ENCODE peak calls at places on chromosomes 11 and 22, in five cellular contexts. J is H1, Q is GM12878, P is HepG2, L is NT2/D1. E is an unnamed sample.

GRCh38 chr11:117020287-117020686 is 77.9 kb downstream of the SIK3 start:
- DNase-seq in L (no peak), Q (peak), P (no peak), J (no peak), E (no peak)

GRCh38 chr11:103923473-103923931 is 112.9 kb upstream of the DDI1 start:
- DNase-seq in P (peak), Q (no peak), J (no peak), L (peak), E (no peak)

GRCh38 chr22:46180370-46181137 is 30.2 kb downstream of the PPARA start:
- DNase-seq in L (no peak), J (no peak), P (no peak), Q (no peak), E (no peak)

GRCh38 chr11:62614275-62614674 is 1.2 kb downstream of the ROM1 start:
- DNase-seq in Q (no peak), J (no peak), L (no peak), P (peak), E (no peak)

GRCh38 chr11:60916669-60917206 is 2.8 kb downstream of the TMEM109 start:
- DNase-seq in Q (no peak), L (no peak), P (no peak), J (no peak), E (no peak)

GRCh38 chr11:75562836-75563484 is 907 bp downstream of the SERPINH1 start:
- DNase-seq in J (no peak), Q (no peak), P (no peak), L (peak), E (no peak)

GRCh38 chr11:78532991-78533861 is 41.4 kb downstream of the NARS2 start:
- DNase-seq in L (no peak), J (no peak), P (no peak), Q (peak), E (no peak)

GRCh38 chr11:77191823-77192495 is 63.9 kb downstream of the MYO7A start:
- DNase-seq in P (peak), Q (no peak), J (peak), L (peak), E (peak)

GRCh38 chr11:96964661-96965060 is 574.8 kb downstream of the JRKL start:
- DNase-seq in Q (no peak), L (no peak), J (no peak), P (peak), E (no peak)

GRCh38 chr11:78802058-78802633 is 227.5 kb upstream of the NARS2 start:
- DNase-seq in P (no peak), J (no peak), Q (no peak), L (no peak), E (no peak)

GRCh38 chr11:118939948-118940598 is 14.3 kb upstream of the BCL9L start:
- DNase-seq in J (no peak), P (no peak), Q (no peak), L (no peak), E (no peak)

GRCh38 chr11:76209956-76210885 is 3.9 kb upstream of the WNT11 start:
- DNase-seq in J (no peak), Q (no peak), L (no peak), P (no peak), E (peak)

GRCh38 chr11:30281476-30282288 is 41.2 kb upstream of the ARL14EP start:
- DNase-seq in J (no peak), P (no peak), Q (no peak), L (no peak), E (no peak)

GRCh38 chr11:81005595-81005994 is 1564.8 kb upstream of the TENM4 start:
- DNase-seq in P (no peak), Q (no peak), L (no peak), J (no peak), E (no peak)

GRCh38 chr11:67504023-67504949 is 877 bp downstream of the PITPNM1 start:
- DNase-seq in J (no peak), L (no peak), P (no peak), Q (no peak), E (peak)

GRCh38 chr11:131928992-131929391 is 558.6 kb downstream of the NTM start:
- DNase-seq in L (no peak), Q (no peak), P (no peak), J (no peak), E (no peak)

GRCh38 chr11:114166897-114167323 is 107.4 kb downstream of the ZBTB16 start:
- DNase-seq in P (no peak), J (no peak), Q (no peak), L (no peak), E (no peak)

GRCh38 chr11:130553306-130553705 is 104.9 kb downstream of the ADAMTS15 start:
- DNase-seq in L (no peak), J (no peak), Q (no peak), P (no peak), E (no peak)

GRCh38 chr11:119263352-119263940 is 53.5 kb downstream of the MCAM start:
- DNase-seq in J (no peak), L (no peak), Q (no peak), P (no peak), E (no peak)

GRCh38 chr11:43789700-43790443 is 90.8 kb upstream of the ALKBH3 start:
- DNase-seq in L (no peak), Q (no peak), J (no peak), P (no peak), E (no peak)

GRCh38 chr11:134014502-134014901 is 54.4 kb upstream of the JAM3 start:
- DNase-seq in P (no peak), L (no peak), J (no peak), Q (no peak), E (peak)

DNA sequence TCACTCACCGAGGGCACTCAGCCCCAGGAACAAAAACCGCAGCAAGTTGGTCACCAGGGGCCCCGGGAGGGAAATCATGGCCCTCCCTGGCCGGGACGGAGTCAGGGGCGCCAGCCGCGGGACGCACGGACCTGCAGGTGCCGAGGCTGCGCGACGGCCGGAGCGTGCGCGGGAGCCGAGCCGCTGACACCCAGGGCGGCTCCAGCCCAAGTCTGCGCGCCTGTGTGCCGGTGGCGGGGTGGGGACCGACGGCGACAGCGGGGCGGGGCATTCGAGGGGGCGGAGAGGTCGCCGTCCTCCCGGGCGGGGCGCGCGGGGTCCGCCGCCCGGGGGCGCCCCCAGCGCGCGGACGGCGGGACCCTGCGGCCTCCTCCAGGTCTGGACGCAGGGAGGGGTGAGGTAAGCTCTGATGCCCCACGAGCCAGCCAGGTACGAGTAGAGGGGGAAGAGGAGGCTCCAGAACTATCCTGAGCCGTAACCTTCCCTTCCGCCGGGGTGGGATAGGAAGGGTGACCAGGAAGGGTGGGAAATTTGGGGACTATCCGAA is at the start of gene ESAM:
- DNase-seq in Q (no peak), P (no peak), J (no peak), L (no peak), E (peak)
- TF ChIP-seq SUZ12 in Q (no peak), P (no peak), J (peak), L (no peak), E (no peak)

DNA sequence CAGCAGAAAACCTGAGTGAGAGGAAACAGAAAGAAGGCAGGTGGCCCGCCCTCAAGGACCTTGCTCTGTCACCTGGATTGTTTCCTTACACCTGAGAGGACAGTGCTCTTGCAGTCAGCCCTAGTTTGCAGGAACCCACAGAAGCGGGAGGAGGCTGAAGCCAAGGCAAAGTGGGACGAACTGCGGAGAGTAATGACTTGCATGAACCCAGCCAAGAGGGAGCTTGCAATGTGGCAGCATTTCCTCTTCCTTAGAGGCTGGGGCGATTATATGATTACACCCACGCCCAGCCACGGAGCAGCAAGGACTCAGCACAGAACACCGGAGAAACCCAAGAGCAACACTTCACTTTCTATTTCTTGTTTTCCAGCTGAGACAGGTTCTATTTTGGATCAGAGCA is 102.6 kb downstream of the SPON1 start:
- DNase-seq in Q (no peak), L (no peak), P (no peak), J (no peak), E (no peak)
- TF ChIP-seq SUZ12 in Q (no peak), L (no peak), P (no peak), J (no peak), E (no peak)

GRCh38 chr11:106708348-106708747 is 309.9 kb downstream of the GUCY1A2 start:
- DNase-seq in Q (no peak), L (no peak), P (no peak), J (peak), E (no peak)

DNA sequence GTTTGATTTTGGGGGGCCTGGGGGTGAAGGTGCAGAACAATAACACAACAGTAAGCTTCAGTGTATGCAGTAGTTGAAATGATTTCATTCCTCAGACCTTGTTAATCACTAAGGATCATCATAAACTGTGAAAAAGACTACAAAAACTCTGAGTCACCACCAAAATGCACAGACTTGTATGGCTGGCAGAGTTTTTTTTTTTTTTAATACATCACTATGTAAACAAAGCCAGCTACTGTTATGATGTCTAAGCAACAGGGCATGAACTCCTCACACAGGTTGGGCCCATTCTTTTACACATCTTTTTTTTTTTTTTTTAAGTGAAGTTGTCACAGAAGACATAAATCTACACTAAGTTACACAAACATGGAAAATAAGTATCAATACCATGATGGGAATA is 311.9 kb downstream of the GUCY1A2 start:
- DNase-seq in J (no peak), P (no peak), Q (no peak), L (no peak), E (peak)
- TF ChIP-seq SUZ12 in J (no peak), P (no peak), Q (no peak), L (no peak), E (no peak)

GRCh38 chr22:37254867-37255233 is 10.8 kb upstream of the RAC2 start:
- DNase-seq in L (no peak), J (no peak), Q (no peak), P (no peak), E (no peak)
- TF ChIP-seq SUZ12 in L (no peak), J (no peak), Q (no peak), P (no peak), E (no peak)

E was measured in HEK293T.